ENCODE peak calls at places on chromosomes 2 and 18, in eight cellular contexts. V is Panc1, L is T-helper 2 cell, W is cardiac septum, C is substantia nigra, Z is BJ, F is AG09309, J is fibroblast of the conjunctiva. K is an unnamed sample.

GRCh38 chr2:20111311-20112131 is 60.1 kb upstream of the LAPTM4A start:
- DNase-seq in L (no peak), F (no peak), W (no peak), J (no peak), C (no peak), V (no peak), Z (no peak), K (no peak)

GRCh38 chr2:169007941-169008340 is 23.2 kb downstream of the ABCB11 start:
- DNase-seq in V (no peak), W (no peak), J (no peak), F (no peak), C (no peak), L (no peak), Z (no peak), K (no peak)

GRCh38 chr2:48508461-48509124 is 21.4 kb upstream of the STON1 start:
- DNase-seq in J (peak; percentile 52), F (no peak), V (no peak), W (no peak), C (no peak), Z (peak; percentile 20), L (no peak), K (no peak)

GRCh38 chr2:240229603-240230423 is 89.4 kb upstream of the OTOS start:
- DNase-seq in L (no peak), F (peak; percentile 32), W (peak; percentile 49), Z (no peak), J (no peak), C (no peak), V (no peak), K (no peak)

GRCh38 chr2:96541753-96542152 is 5.2 kb downstream of the ARID5A start:
- DNase-seq in F (no peak), J (no peak), W (no peak), L (no peak), C (no peak), V (no peak), Z (no peak), K (no peak)

GRCh38 chr2:180747728-180748127 is 232.7 kb upstream of the UBE2E3 start:
- DNase-seq in W (no peak), L (no peak), V (no peak), Z (no peak), J (no peak), C (no peak), F (no peak), K (no peak)

GRCh38 chr2:186256540-186256939 is 229.5 kb upstream of the ZC3H15 start:
- DNase-seq in F (peak; percentile 8), J (peak; percentile 29), V (no peak), Z (no peak), L (no peak), C (no peak), W (no peak), K (peak; percentile 45)

GRCh38 chr2:67576991-67577390 is 179.9 kb downstream of the ETAA1 start:
- DNase-seq in W (no peak), L (no peak), J (no peak), V (no peak), C (no peak), F (no peak), Z (no peak), K (no peak)

GRCh38 chr2:49271060-49271665 is 116.8 kb upstream of the FSHR start:
- DNase-seq in Z (no peak), L (no peak), C (no peak), V (no peak), W (no peak), F (no peak), J (no peak), K (no peak)

GRCh38 chr2:44620189-44620990 is 258.6 kb downstream of the CAMKMT start:
- DNase-seq in Z (no peak), L (no peak), V (no peak), J (no peak), C (no peak), F (no peak), W (no peak), K (no peak)

GRCh38 chr2:224309216-224309615 is 92.7 kb downstream of the FAM124B start:
- DNase-seq in Z (peak; percentile 9), C (no peak), J (no peak), W (no peak), V (no peak), L (no peak), F (no peak), K (no peak)

GRCh38 chr18:61606068-61606660 is 272.9 kb downstream of the CDH20 start:
- DNase-seq in Z (no peak), C (no peak), W (no peak), V (no peak), F (no peak), J (no peak), L (no peak), K (no peak)

GRCh38 chr2:37916512-37917082 is 8.5 kb upstream of the RMDN2 start:
- DNase-seq in J (peak; percentile 85), W (no peak), F (peak; percentile 95), L (no peak), C (no peak), V (no peak), Z (peak; percentile 93), K (no peak)

GRCh38 chr2:119544075-119545031 is at the start of gene CFAP221:
- DNase-seq in J (peak; percentile 38), C (peak; percentile 48), L (peak; percentile 13), Z (no peak), F (no peak), V (peak; percentile 13), W (peak; percentile 82), K (peak; percentile 45)

GRCh38 chr2:29196792-29197788 is 81.9 kb downstream of the CLIP4 start:
- DNase-seq in F (no peak), J (peak; percentile 28), W (no peak), V (peak; percentile 24), C (peak; percentile 56), L (peak; percentile 65), Z (no peak), K (peak; percentile 57)

GRCh38 chr18:27184115-27185024 is 738 bp downstream of the CHST9 start:
- DNase-seq in C (no peak), V (no peak), Z (no peak), F (no peak), J (no peak), W (no peak), L (no peak), K (peak; percentile 12)

GRCh38 chr18:4510709-4511108 is 55.6 kb upstream of the DLGAP1 start:
- DNase-seq in C (peak; percentile 5), V (no peak), L (no peak), J (peak; percentile 6), W (no peak), Z (no peak), F (no peak), K (no peak)

GRCh38 chr2:74457549-74458131 is 598 bp upstream of the WBP1 start:
- DNase-seq in W (peak; percentile 82), Z (no peak), J (no peak), F (no peak), L (peak; percentile 69), V (no peak), C (peak; percentile 56), K (no peak)

GRCh38 chr2:216855614-216856013 is 4.2 kb downstream of the TNP1 start:
- DNase-seq in L (no peak), W (no peak), C (no peak), F (no peak), V (no peak), Z (no peak), J (no peak), K (no peak)

GRCh38 chr2:68093634-68094033 is 30.8 kb upstream of the C1D start:
- DNase-seq in W (no peak), J (no peak), C (no peak), F (no peak), Z (no peak), V (no peak), L (no peak), K (no peak)

GRCh38 chr2:180644709-180645108 is 335.7 kb upstream of the UBE2E3 start:
- DNase-seq in F (peak; percentile 65), W (no peak), V (no peak), L (no peak), Z (no peak), J (no peak), C (no peak), K (no peak)

GRCh38 chr2:25305809-25306208 is 35.9 kb downstream of the DNMT3A start:
- DNase-seq in L (no peak), C (peak; percentile 66), J (no peak), V (no peak), F (no peak), W (no peak), Z (no peak), K (no peak)

GRCh38 chr18:35460719-35461118 is 37.0 kb downstream of the INO80C start:
- DNase-seq in Z (no peak), W (no peak), L (no peak), C (no peak), F (no peak), V (peak; percentile 28), J (no peak), K (no peak)

GRCh38 chr2:146847846-146848245 is 997.0 kb upstream of the ACVR2A start:
- DNase-seq in W (no peak), C (no peak), Z (no peak), F (no peak), L (no peak), J (no peak), V (no peak), K (no peak)

GRCh38 chr2:84965827-84966226 is 5.1 kb upstream of the KCMF1 start:
- DNase-seq in J (no peak), V (no peak), F (no peak), C (no peak), L (no peak), W (no peak), Z (no peak), K (no peak)

GRCh38 chr18:53687002-53687401 is 537.5 kb downstream of the MBD2 start:
- DNase-seq in Z (no peak), W (no peak), F (no peak), C (no peak), V (no peak), J (no peak), L (no peak), K (no peak)

GRCh38 chr2:240564571-240565266 is 3.6 kb upstream of the RNPEPL1 start:
- DNase-seq in Z (no peak), C (no peak), V (no peak), F (no peak), W (peak; percentile 39), J (no peak), L (no peak), K (no peak)